ENCODE peak calls at places on chromosomes 13 and 19, in four cellular contexts. One of them, this sample, is unnamed.

GRCh38 chr13:98206946-98207345 is 29.9 kb upstream of the RNF113B start:
- DNase-seq in naive B cell: no peak
- DNase-seq in NCI-H510A: no peak
- DNase-seq in progenitor cell of endocrine pancreas: no peak
- DNase-seq in this sample: no peak

GRCh38 chr13:112066624-112067004 is 335 bp upstream of the SOX1 start:
- DNase-seq in progenitor cell of endocrine pancreas: no peak
- DNase-seq in naive B cell: peak; percentile 40
- DNase-seq in NCI-H510A: no peak
- DNase-seq in this sample: no peak

GRCh38 chr13:20825476-20825875 is 51.7 kb upstream of the EEF1AKMT1 start:
- DNase-seq in NCI-H510A: no peak
- DNase-seq in naive B cell: no peak
- DNase-seq in progenitor cell of endocrine pancreas: no peak
- DNase-seq in this sample: no peak

GRCh38 chr19:45924891-45925447 is 10.4 kb upstream of the NANOS2 start:
- DNase-seq in progenitor cell of endocrine pancreas: no peak
- DNase-seq in NCI-H510A: no peak
- DNase-seq in naive B cell: no peak
- DNase-seq in this sample: no peak

GRCh38 chr13:100382787-100383186 is 205.8 kb downstream of the GGACT start:
- DNase-seq in NCI-H510A: no peak
- DNase-seq in progenitor cell of endocrine pancreas: no peak
- DNase-seq in naive B cell: no peak
- DNase-seq in this sample: no peak

GRCh38 chr13:50224534-50224933 is 209.3 kb downstream of the KCNRG start:
- DNase-seq in NCI-H510A: no peak
- DNase-seq in naive B cell: no peak
- DNase-seq in progenitor cell of endocrine pancreas: no peak
- DNase-seq in this sample: peak; percentile 51

GRCh38 chr19:12581100-12581499 is 29.5 kb downstream of the ZNF490 start:
- DNase-seq in naive B cell: no peak
- DNase-seq in NCI-H510A: no peak
- DNase-seq in progenitor cell of endocrine pancreas: no peak
- DNase-seq in this sample: no peak

GRCh38 chr19:54896036-54896435 is 9.9 kb upstream of the NCR1 start:
- DNase-seq in naive B cell: no peak
- DNase-seq in NCI-H510A: no peak
- DNase-seq in progenitor cell of endocrine pancreas: no peak
- DNase-seq in this sample: no peak

GRCh38 chr19:4108767-4109625 is 14.9 kb downstream of the MAP2K2 start:
- DNase-seq in naive B cell: peak; percentile 92
- DNase-seq in progenitor cell of endocrine pancreas: no peak
- DNase-seq in NCI-H510A: no peak
- DNase-seq in this sample: peak; percentile 94

GRCh38 chr19:2186071-2186846 is 22.5 kb downstream of the DOT1L start:
- DNase-seq in progenitor cell of endocrine pancreas: no peak
- DNase-seq in NCI-H510A: no peak
- DNase-seq in naive B cell: no peak
- DNase-seq in this sample: no peak

GRCh38 chr19:33225458-33225925 is at the start of gene SLC7A10:
- DNase-seq in naive B cell: no peak
- DNase-seq in progenitor cell of endocrine pancreas: no peak
- DNase-seq in NCI-H510A: no peak
- DNase-seq in this sample: no peak

GRCh38 chr13:89574077-89574476 is 1773.4 kb upstream of the MIR17HG start:
- DNase-seq in naive B cell: no peak
- DNase-seq in progenitor cell of endocrine pancreas: no peak
- DNase-seq in NCI-H510A: no peak
- DNase-seq in this sample: no peak

GRCh38 chr13:22594041-22594440 is 586.7 kb upstream of the SGCG start:
- DNase-seq in naive B cell: no peak
- DNase-seq in progenitor cell of endocrine pancreas: no peak
- DNase-seq in NCI-H510A: no peak
- DNase-seq in this sample: no peak

GRCh38 chr19:54389556-54389955 is 24.8 kb upstream of the LAIR1 start:
- DNase-seq in naive B cell: peak; percentile 33
- DNase-seq in progenitor cell of endocrine pancreas: no peak
- DNase-seq in NCI-H510A: no peak
- DNase-seq in this sample: no peak

GRCh38 chr13:101018720-101019119 is 344.1 kb upstream of the TMTC4 start:
- DNase-seq in NCI-H510A: no peak
- DNase-seq in progenitor cell of endocrine pancreas: no peak
- DNase-seq in naive B cell: no peak
- DNase-seq in this sample: no peak

GRCh38 chr19:46404039-46404883 is 9.1 kb downstream of the CCDC8 start:
- DNase-seq in naive B cell: no peak
- DNase-seq in NCI-H510A: no peak
- DNase-seq in progenitor cell of endocrine pancreas: peak; percentile 49
- DNase-seq in this sample: no peak

GRCh38 chr13:62061751-62062150 is 646.1 kb upstream of the PCDH20 start:
- DNase-seq in progenitor cell of endocrine pancreas: no peak
- DNase-seq in NCI-H510A: no peak
- DNase-seq in naive B cell: no peak
- DNase-seq in this sample: no peak

GRCh38 chr13:71758823-71759222 is 108.2 kb downstream of the DACH1 start:
- DNase-seq in naive B cell: no peak
- DNase-seq in progenitor cell of endocrine pancreas: no peak
- DNase-seq in NCI-H510A: no peak
- DNase-seq in this sample: no peak

GRCh38 chr13:34340534-34340933 is 522.6 kb downstream of the RFC3 start:
- DNase-seq in progenitor cell of endocrine pancreas: no peak
- DNase-seq in naive B cell: no peak
- DNase-seq in NCI-H510A: no peak
- DNase-seq in this sample: no peak

GRCh38 chr13:95553614-95554385 is 1.3 kb downstream of the CLDN10 start:
- DNase-seq in NCI-H510A: no peak
- DNase-seq in naive B cell: no peak
- DNase-seq in progenitor cell of endocrine pancreas: no peak
- DNase-seq in this sample: no peak

GRCh38 chr13:44267966-44268365 is 105.7 kb upstream of the SERP2 start:
- DNase-seq in NCI-H510A: no peak
- DNase-seq in naive B cell: no peak
- DNase-seq in progenitor cell of endocrine pancreas: no peak
- DNase-seq in this sample: no peak

GRCh38 chr13:113475911-113476310 is 14.6 kb downstream of the DCUN1D2 start:
- DNase-seq in progenitor cell of endocrine pancreas: no peak
- DNase-seq in naive B cell: no peak
- DNase-seq in NCI-H510A: no peak
- DNase-seq in this sample: no peak

GRCh38 chr19:47755762-47756626 is 10.6 kb downstream of the NOP53 start:
- DNase-seq in naive B cell: no peak
- DNase-seq in NCI-H510A: no peak
- DNase-seq in progenitor cell of endocrine pancreas: no peak
- DNase-seq in this sample: no peak

GRCh38 chr13:99542788-99543406 is 41.6 kb downstream of the TM9SF2 start:
- DNase-seq in naive B cell: peak; percentile 81
- DNase-seq in progenitor cell of endocrine pancreas: no peak
- DNase-seq in NCI-H510A: no peak
- DNase-seq in this sample: peak; percentile 79

GRCh38 chr19:18865973-18866799 is 29.8 kb downstream of the CERS1 start:
- DNase-seq in progenitor cell of endocrine pancreas: peak; percentile 67
- DNase-seq in naive B cell: peak; percentile 54
- DNase-seq in NCI-H510A: no peak
- DNase-seq in this sample: peak; percentile 64

GRCh38 chr13:27012482-27013197 is 159.0 kb downstream of the USP12 start:
- DNase-seq in naive B cell: no peak
- DNase-seq in progenitor cell of endocrine pancreas: no peak
- DNase-seq in NCI-H510A: no peak
- DNase-seq in this sample: peak; percentile 7

GRCh38 chr19:16041571-16042386 is 34.5 kb upstream of the TPM4 start:
- DNase-seq in naive B cell: peak; percentile 62
- DNase-seq in NCI-H510A: no peak
- DNase-seq in progenitor cell of endocrine pancreas: peak; percentile 74
- DNase-seq in this sample: peak; percentile 81

GRCh38 chr19:10295305-10295846 is 5.6 kb downstream of the ICAM5 start:
- DNase-seq in progenitor cell of endocrine pancreas: no peak
- DNase-seq in NCI-H510A: no peak
- DNase-seq in naive B cell: peak; percentile 59
- DNase-seq in this sample: peak; percentile 83

GRCh38 chr13:59364508-59365187 is 799.1 kb downstream of the DIAPH3 start:
- DNase-seq in progenitor cell of endocrine pancreas: no peak
- DNase-seq in NCI-H510A: no peak
- DNase-seq in naive B cell: no peak
- DNase-seq in this sample: no peak

GRCh38 chr19:57587529-57587928 is 3.6 kb downstream of the ZIK1 start:
- DNase-seq in NCI-H510A: no peak
- DNase-seq in progenitor cell of endocrine pancreas: no peak
- DNase-seq in naive B cell: no peak
- DNase-seq in this sample: no peak

GRCh38 chr19:35665604-35666003 is 713 bp upstream of the UPK1A start:
- DNase-seq in progenitor cell of endocrine pancreas: no peak
- DNase-seq in naive B cell: no peak
- DNase-seq in NCI-H510A: no peak
- DNase-seq in this sample: no peak

GRCh38 chr13:113933901-113934300 is 40.0 kb downstream of the C13orf46 start:
- DNase-seq in naive B cell: no peak
- DNase-seq in NCI-H510A: no peak
- DNase-seq in progenitor cell of endocrine pancreas: no peak
- DNase-seq in this sample: no peak